ENCODE peak calls at places on chromosomes 12 and 14, in six cellular contexts. L is A549, X is K562, B is endothelial cell of umbilical vein, Y is HepG2, J is GM12878. U is an unnamed sample.

GRCh38 chr12:39972119-39972518 is 133.8 kb downstream of the SLC2A13 start:
- DNase-seq in L (no peak), X (peak), B (no peak), Y (no peak), J (no peak), U (peak)

GRCh38 chr14:26056232-26056631 is 541.6 kb downstream of the NOVA1 start:
- DNase-seq in L (no peak), X (no peak), B (no peak), Y (no peak), J (no peak), U (no peak)

GRCh38 chr12:94640134-94640928 is 10.0 kb downstream of the TMCC3 start:
- DNase-seq in L (no peak), X (no peak), B (no peak), Y (no peak), J (peak), U (peak)

GRCh38 chr12:98185606-98186005 is 329.8 kb upstream of the TMPO start:
- DNase-seq in L (no peak), X (no peak), B (no peak), Y (no peak), J (no peak), U (peak)

GRCh38 chr12:46915082-46915481 is 89.3 kb upstream of the SLC38A4 start:
- DNase-seq in L (no peak), X (no peak), B (no peak), Y (no peak), J (no peak), U (no peak)

GRCh38 chr12:55736780-55737580 is 5.9 kb upstream of the GDF11 start:
- DNase-seq in L (peak), X (peak), B (peak), Y (peak), J (no peak), U (peak)

GRCh38 chr12:77795699-77796098 is 35.0 kb upstream of the NAV3 start:
- DNase-seq in L (no peak), X (no peak), B (no peak), Y (no peak), J (no peak), U (no peak)

GRCh38 chr14:70660967-70661871 is 19.5 kb downstream of the TTC9 start:
- DNase-seq in L (no peak), X (no peak), B (no peak), Y (no peak), J (peak), U (no peak)

GRCh38 chr14:67514203-67514607 is 18.9 kb upstream of the PLEKHH1 start:
- DNase-seq in L (no peak), X (no peak), B (no peak), Y (no peak), J (no peak), U (no peak)

GRCh38 chr12:6430990-6431353 is 13.8 kb upstream of the CD27 start:
- DNase-seq in L (no peak), X (no peak), B (no peak), Y (no peak), J (no peak), U (no peak)

GRCh38 chr12:6432991-6433390 is 11.8 kb upstream of the CD27 start:
- DNase-seq in L (no peak), X (no peak), B (no peak), Y (no peak), J (no peak), U (no peak)

GRCh38 chr12:6426882-6427671 is 17.7 kb upstream of the CD27 start:
- DNase-seq in L (no peak), X (no peak), B (no peak), Y (no peak), J (peak), U (peak)

GRCh38 chr12:6428326-6428725 is 16.4 kb upstream of the CD27 start:
- DNase-seq in L (no peak), X (no peak), B (no peak), Y (no peak), J (no peak), U (no peak)

GRCh38 chr12:6430124-6430989 is 14.4 kb upstream of the CD27 start:
- DNase-seq in L (peak), X (peak), B (peak), Y (peak), J (no peak), U (peak)
- TF ChIP-seq POLR2A in L (peak), X (no peak), B (peak), Y (no peak), J (peak), U (no peak)

GRCh38 chr14:75372260-75372659 is 55.6 kb upstream of the JDP2 start:
- DNase-seq in L (no peak), X (no peak), B (no peak), Y (no peak), J (no peak), U (no peak)

GRCh38 chr14:75373133-75373532 is 54.7 kb upstream of the JDP2 start:
- DNase-seq in L (no peak), X (no peak), B (no peak), Y (no peak), J (no peak), U (no peak)

GRCh38 chr14:75371297-75371696 is 56.5 kb upstream of the JDP2 start:
- DNase-seq in L (no peak), X (no peak), B (no peak), Y (no peak), J (no peak), U (no peak)

GRCh38 chr14:75374911-75375310 is 52.9 kb upstream of the JDP2 start:
- DNase-seq in L (no peak), X (no peak), B (no peak), Y (no peak), J (no peak), U (no peak)

GRCh38 chr14:75373616-75374015 is 54.2 kb upstream of the JDP2 start:
- DNase-seq in L (no peak), X (no peak), B (no peak), Y (no peak), J (no peak), U (no peak)
- TF ChIP-seq MYC in L (no peak), X (no peak), B (no peak), Y (no peak), J (no peak), U (no peak)

DNA sequence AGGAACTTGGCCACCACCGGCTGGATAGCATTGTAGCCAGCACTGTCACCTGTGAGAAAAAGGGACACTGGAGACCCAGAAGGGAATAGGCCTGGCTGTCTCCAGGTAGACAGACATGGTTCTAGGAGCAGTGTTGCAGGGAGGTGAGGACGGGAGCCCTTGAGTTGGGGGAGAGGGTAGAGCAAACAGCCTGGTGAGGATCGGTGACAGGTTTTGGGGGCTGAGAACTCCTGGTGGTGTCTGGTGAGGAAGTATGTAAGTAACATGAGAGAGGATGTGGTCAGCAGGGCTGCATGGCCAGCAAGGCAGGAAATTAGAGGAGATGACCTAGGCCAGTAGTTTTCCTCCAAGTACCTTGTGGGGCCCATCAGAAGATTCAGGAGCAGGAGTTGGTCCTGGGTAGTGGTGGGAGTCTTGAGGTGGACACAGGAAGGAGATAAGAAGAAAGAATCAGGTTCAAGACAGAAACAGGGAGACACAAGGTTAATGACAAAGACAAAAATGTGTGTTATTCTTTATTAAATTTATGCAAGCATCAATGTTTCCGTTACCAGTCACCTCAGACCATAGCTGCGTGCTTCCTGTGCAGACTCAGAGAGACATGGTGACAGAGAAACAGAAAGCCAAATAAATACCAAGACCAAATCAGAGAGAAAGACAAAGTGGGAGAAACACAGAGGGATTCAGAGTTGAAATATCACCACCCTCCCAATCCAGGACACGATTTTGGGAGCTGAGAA is at the start of gene ARHGAP9:
- DNase-seq in L (no peak), X (no peak), B (no peak), Y (no peak), J (peak), U (peak)
- TF ChIP-seq MAX in L (no peak), X (peak), B (no peak), Y (no peak), J (no peak), U (peak)

GRCh38 chr12:51172515-51173431 is at the start of gene TFCP2:
- DNase-seq in L (peak), X (peak), B (peak), Y (peak), J (peak), U (peak)
- TF ChIP-seq POLR2A in L (peak), X (peak), B (peak), Y (peak), J (peak), U (peak)

DNA sequence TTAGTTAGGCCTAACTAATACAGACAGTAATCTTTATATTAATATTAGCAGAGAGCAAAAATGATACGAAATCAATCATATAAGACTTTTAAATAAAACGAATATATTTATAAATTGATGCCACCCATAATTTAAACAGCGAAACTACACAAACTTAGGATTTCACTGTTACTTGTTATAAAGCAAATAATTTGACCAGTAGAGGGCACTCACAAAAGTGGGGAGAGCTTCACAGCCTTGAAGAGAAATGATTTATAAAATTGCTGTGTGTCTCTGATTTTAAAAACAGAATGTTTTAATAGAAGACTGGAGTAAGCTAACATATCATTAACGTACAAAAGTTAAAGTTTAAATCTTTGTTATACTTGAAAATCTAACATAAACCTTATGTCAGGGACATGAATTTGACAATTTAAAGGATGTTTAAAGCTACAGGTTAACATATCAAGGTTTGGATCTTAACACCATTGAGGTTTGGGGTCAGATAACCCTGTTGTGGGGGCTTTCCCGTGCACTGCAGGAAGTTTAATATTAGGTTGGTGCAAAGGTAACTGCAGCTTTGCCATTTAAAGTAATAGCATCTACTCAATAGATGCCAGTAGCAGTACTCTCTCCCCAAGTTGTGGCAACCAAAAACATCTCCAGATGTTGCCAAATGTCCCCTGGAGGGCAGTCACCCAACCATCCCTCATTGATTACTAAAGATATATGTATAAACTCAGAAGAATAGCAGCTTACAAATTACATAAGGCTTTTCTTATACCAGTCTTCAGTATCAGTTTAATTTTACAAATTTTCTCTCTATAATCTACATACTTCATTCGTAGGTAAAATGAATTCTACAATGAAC is 9.3 kb downstream of the KRAS start:
- DNase-seq in L (peak), X (no peak), B (peak), Y (peak), J (no peak), U (peak)
- TF ChIP-seq MYC in L (no peak), X (no peak), B (no peak), Y (no peak), J (no peak), U (no peak)

DNA sequence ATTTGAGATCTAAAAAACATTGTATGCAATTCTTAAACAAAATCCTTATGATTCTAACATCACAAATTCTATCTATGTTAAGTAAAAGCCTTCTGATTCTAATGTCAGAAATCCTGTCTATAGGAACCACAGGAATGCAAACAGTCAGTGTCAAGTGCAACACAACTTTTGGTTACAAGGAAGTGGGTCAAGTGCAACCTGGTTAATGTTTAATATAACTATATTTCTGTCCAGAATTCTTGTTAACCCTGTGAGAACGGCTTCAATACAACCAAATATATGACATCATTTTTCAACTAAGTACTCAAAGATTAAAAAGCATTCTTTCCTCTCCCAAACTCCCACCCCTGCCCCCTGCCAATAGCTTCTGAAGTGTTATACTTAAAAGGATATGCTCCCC is 107.9 kb upstream of the PLEKHA5 start:
- DNase-seq in L (peak), X (no peak), B (no peak), Y (peak), J (no peak), U (no peak)
- TF ChIP-seq MAX in L (no peak), X (no peak), B (no peak), Y (no peak), J (no peak), U (no peak)

GRCh38 chr14:64338616-64339316 is 44.6 kb upstream of the ESR2 start:
- DNase-seq in L (peak), X (peak), B (peak), Y (peak), J (peak), U (peak)
- TF ChIP-seq POLR2A in L (peak), X (peak), B (peak), Y (peak), J (peak), U (peak)